ENCODE peak calls at places on chromosomes 12 and 14, in seven cellular contexts. P is bronchial epithelial cell, D is cardiac fibroblast, A is WERI-Rb-1, N is suprapubic skin, V is HFF-Myc, Q is fibroblast of mammary gland. L is an unnamed sample.
A peak's percentile ranks its signal among the peaks of the same experiment; 100 is the strongest.

GRCh38 chr12:46523863-46524770 is 151.5 kb upstream of the SLC38A2 start:
- DNase-seq in D (peak; percentile 99), A (no peak), P (peak; percentile 100), N (no peak), Q (peak; percentile 100), V (peak; percentile 81), L (peak; percentile 87)

GRCh38 chr12:113359133-113359938 is 949 bp downstream of the PLBD2 start:
- DNase-seq in D (peak; percentile 23), Q (peak; percentile 64), V (peak; percentile 49), A (no peak), P (no peak), N (peak; percentile 75), L (peak; percentile 36)

GRCh38 chr12:96359328-96359727 is 40.9 kb downstream of the CDK17 start:
- DNase-seq in V (peak; percentile 10), D (peak; percentile 50), Q (peak; percentile 36), P (no peak), N (no peak), A (no peak), L (peak; percentile 25)

GRCh38 chr12:105721051-105721825 is 390.7 kb downstream of the C12orf75 start:
- DNase-seq in D (no peak), A (peak; percentile 20), V (no peak), N (no peak), P (no peak), Q (no peak), L (no peak)

GRCh38 chr12:57216014-57216891 is at the start of gene NXPH4:
- DNase-seq in D (no peak), A (peak; percentile 67), P (no peak), N (peak; percentile 76), Q (no peak), V (no peak), L (no peak)

GRCh38 chr12:44779766-44780165 is 96.3 kb downstream of the NELL2 start:
- DNase-seq in D (no peak), N (no peak), A (no peak), V (no peak), Q (no peak), P (no peak), L (no peak)

GRCh38 chr14:102278631-102278935 is 26.4 kb downstream of the MOK start:
- DNase-seq in P (no peak), N (no peak), A (no peak), D (no peak), V (no peak), Q (no peak), L (no peak)

GRCh38 chr12:46661161-46661845 is 164.5 kb downstream of the SLC38A4 start:
- DNase-seq in D (peak; percentile 96), V (peak; percentile 73), P (peak; percentile 89), Q (peak; percentile 93), N (no peak), A (peak; percentile 17), L (peak; percentile 96)

GRCh38 chr12:77572371-77572770 is 258.3 kb upstream of the NAV3 start:
- DNase-seq in Q (peak; percentile 49), D (no peak), N (no peak), V (no peak), A (no peak), P (peak; percentile 1), L (no peak)

GRCh38 chr12:66695130-66695529 is 16.3 kb upstream of the GRIP1 start:
- DNase-seq in Q (no peak), D (no peak), P (no peak), A (no peak), N (no peak), V (no peak), L (no peak)

GRCh38 chr12:66692170-66692569 is 13.3 kb upstream of the GRIP1 start:
- DNase-seq in N (no peak), Q (no peak), V (no peak), D (no peak), P (no peak), A (no peak), L (no peak)

GRCh38 chr12:66693901-66694513 is 15.1 kb upstream of the GRIP1 start:
- DNase-seq in V (peak; percentile 41), P (peak; percentile 69), A (peak; percentile 26), N (no peak), Q (peak; percentile 74), D (peak; percentile 81), L (peak; percentile 79)

GRCh38 chr12:66694666-66695065 is 15.8 kb upstream of the GRIP1 start:
- DNase-seq in P (no peak), A (no peak), D (no peak), V (no peak), N (no peak), Q (no peak), L (no peak)

DNA sequence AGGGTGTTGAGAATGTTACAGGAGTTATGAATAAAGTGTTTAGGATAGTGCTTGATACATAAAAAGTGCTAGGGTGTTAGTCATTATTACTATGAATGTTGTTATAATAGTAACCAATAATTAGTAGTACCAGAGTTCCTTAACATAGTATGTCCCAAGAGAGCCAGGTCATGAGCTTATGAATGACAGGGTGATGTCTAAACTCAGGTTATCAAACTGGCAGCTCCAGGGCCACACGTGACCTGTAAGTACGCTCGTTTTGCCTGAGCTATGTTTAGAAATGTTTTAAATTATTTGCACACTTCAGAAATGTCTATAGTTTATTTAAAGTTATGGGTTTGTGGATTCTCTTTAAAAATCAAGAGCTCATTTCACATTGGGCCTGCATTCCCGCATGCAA is 14.1 kb upstream of the GRIP1 start:
- DNase-seq in D (no peak), N (no peak), A (no peak), P (no peak), V (no peak), Q (no peak), L (no peak)
- TF ChIP-seq CTCF in D (no peak), N (no peak), A (no peak), P (no peak), V (no peak), Q (no peak), L (no peak)

GRCh38 chr12:21962821-21963220 is 21.6 kb upstream of the ABCC9 start:
- DNase-seq in V (no peak), A (peak; percentile 9), N (no peak), P (no peak), D (no peak), Q (no peak), L (no peak)
- TF ChIP-seq CTCF in V (no peak), A (peak; percentile 51), N (no peak), P (peak; percentile 2), D (no peak), Q (no peak), L (no peak)

DNA sequence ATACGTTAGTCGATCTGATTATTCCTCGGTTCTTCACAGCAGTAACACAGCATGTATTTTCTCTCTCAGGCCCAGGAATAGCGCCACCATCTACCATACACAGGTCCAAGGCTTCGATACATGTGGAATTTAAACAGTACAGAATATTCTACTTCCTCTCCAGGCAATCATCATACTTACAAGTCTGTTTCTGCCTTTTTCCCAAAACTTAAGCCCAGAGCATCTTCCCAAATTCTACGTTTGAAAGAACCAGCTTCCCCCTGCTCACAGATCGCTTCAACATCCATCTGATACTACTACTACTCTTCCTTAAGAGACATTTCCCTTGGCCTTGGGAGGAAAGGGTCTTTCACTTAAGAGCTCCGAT is 626 bp downstream of the TXNDC16 start:
- DNase-seq in A (peak; percentile 25), Q (peak; percentile 54), D (peak; percentile 41), N (no peak), P (peak; percentile 52), V (peak; percentile 6), L (peak; percentile 44)
- TF ChIP-seq CTCF in A (peak; percentile 38), Q (peak; percentile 49), D (peak; percentile 43), N (no peak), P (peak; percentile 28), V (peak; percentile 37), L (peak; percentile 34)

GRCh38 chr12:109770861-109771670 is 57.4 kb downstream of the FAM222A start:
- DNase-seq in V (no peak), N (no peak), A (peak; percentile 4), Q (no peak), P (no peak), D (no peak), L (no peak)

GRCh38 chr12:109773384-109774011 is 59.7 kb downstream of the TRPV4 start:
- DNase-seq in P (peak; percentile 82), D (no peak), V (no peak), Q (no peak), N (no peak), A (no peak), L (no peak)

GRCh38 chr12:109770104-109770860 is 56.7 kb downstream of the FAM222A start:
- DNase-seq in Q (no peak), N (no peak), P (no peak), D (no peak), A (peak; percentile 3), V (no peak), L (no peak)

GRCh38 chr12:109772622-109773321 is 59.1 kb downstream of the FAM222A start:
- DNase-seq in V (no peak), P (no peak), D (no peak), N (peak; percentile 17), A (peak; percentile 18), Q (no peak), L (no peak)

DNA sequence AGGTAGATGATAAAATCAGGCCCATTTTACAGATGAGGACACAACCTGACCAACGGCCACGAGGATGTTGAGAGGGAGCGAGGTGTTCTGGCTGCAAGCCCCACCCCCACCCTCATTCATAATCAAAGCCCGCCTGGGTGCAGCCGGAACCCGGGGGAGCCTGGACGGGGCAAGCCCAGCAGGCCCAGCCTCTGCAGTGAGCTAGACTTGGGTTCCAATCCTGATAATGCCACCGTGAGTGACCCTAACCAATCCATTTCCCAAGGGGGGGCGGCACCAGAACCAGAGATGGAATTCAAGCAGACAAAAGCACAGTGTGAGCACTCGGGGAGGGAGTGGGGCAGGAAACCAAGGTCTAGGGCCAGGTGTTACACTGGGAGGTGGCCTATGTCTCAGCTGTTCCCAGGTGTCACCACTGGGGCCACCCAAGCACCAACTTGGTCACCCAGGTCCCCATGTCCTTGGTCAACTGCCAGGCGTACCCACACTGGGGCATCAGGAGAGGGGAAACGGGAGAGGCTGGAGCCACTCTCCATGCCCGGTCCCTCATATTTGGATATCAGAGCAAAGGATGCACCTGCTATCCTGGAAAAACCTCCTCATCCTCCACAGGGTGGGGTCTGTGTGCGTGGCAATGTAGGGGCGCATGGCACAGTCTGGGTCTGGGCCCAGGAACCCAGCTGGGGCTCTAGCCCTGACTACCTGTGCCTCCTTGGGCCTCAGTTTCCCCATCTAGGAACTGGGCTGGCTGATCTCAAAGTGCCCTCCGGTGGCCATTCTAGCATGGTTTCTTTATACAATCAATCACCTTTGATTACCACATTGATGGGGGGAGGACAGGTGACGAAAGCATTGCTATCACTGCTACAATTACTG is 58.4 kb downstream of the FAM222A start:
- DNase-seq in Q (no peak), N (peak; percentile 41), D (no peak), V (no peak), A (peak; percentile 10), P (no peak), L (no peak)
- TF ChIP-seq CTCF in Q (no peak), N (no peak), D (no peak), V (peak; percentile 7), A (peak; percentile 4), P (no peak), L (no peak)

L was measured in fibroblast of pulmonary artery.